ENCODE peak calls at places on chromosomes 16 and 17, in five cellular contexts. U is Ammon's horn, M is left cardiac atrium, X is lower lobe of right lung, D is A549. Y is an unnamed sample.

GRCh38 chr17:33183487-33184026 is 109.5 kb downstream of the ASIC2 start:
- DNase-seq in U (no peak), M (no peak), X (no peak), D (no peak), Y (no peak)

GRCh38 chr16:13961099-13961811 is 41.3 kb downstream of the ERCC4 start:
- DNase-seq in U (no peak), M (no peak), X (no peak), D (peak; percentile 31), Y (no peak)

GRCh38 chr17:34177642-34178041 is 77.4 kb upstream of the CCL2 start:
- DNase-seq in U (no peak), M (no peak), X (no peak), D (no peak), Y (no peak)

GRCh38 chr17:73286863-73287296 is 24.9 kb downstream of the CDC42EP4 start:
- DNase-seq in U (no peak), M (peak; percentile 53), X (no peak), D (no peak), Y (no peak)

GRCh38 chr16:65117701-65118448 is 4.0 kb downstream of the CDH11 start:
- DNase-seq in U (peak; percentile 96), M (peak; percentile 69), X (no peak), D (peak; percentile 70), Y (peak; percentile 58)

GRCh38 chr17:18074566-18075272 is 13.0 kb upstream of the DRG2 start:
- DNase-seq in U (no peak), M (no peak), X (no peak), D (no peak), Y (no peak)

GRCh38 chr17:32349503-32349853 is 479 bp upstream of the ZNF207 start:
- DNase-seq in U (peak; percentile 56), M (no peak), X (no peak), D (peak; percentile 16), Y (no peak)

GRCh38 chr17:51000835-51001638 is 119.6 kb downstream of the SPAG9 start:
- DNase-seq in U (peak; percentile 83), M (no peak), X (no peak), D (peak; percentile 78), Y (no peak)

GRCh38 chr16:69559164-69559563 is 6.6 kb upstream of the NFAT5 start:
- DNase-seq in U (no peak), M (no peak), X (no peak), D (no peak), Y (no peak)

GRCh38 chr16:72723781-72724180 is 324.1 kb downstream of the ZFHX3 start:
- DNase-seq in U (no peak), M (no peak), X (no peak), D (no peak), Y (no peak)

GRCh38 chr17:20114466-20114865 is 105.3 kb downstream of the SPECC1 start:
- DNase-seq in U (no peak), M (no peak), X (no peak), D (no peak), Y (no peak)

GRCh38 chr17:333626-334396 is 18.8 kb downstream of the RPH3AL start:
- DNase-seq in U (peak; percentile 80), M (peak; percentile 87), X (peak; percentile 71), D (no peak), Y (peak; percentile 19)

GRCh38 chr16:3400446-3400778 is 392 bp downstream of the ZSCAN32 start:
- DNase-seq in U (no peak), M (no peak), X (no peak), D (no peak), Y (no peak)

GRCh38 chr16:88286301-88286923 is 96.3 kb upstream of the ZNF469 start:
- DNase-seq in U (no peak), M (no peak), X (peak; percentile 30), D (no peak), Y (no peak)

GRCh38 chr17:51817955-51818354 is 340.6 kb downstream of the CA10 start:
- DNase-seq in U (no peak), M (no peak), X (no peak), D (no peak), Y (no peak)

GRCh38 chr17:12118617-12119016 is 97.9 kb downstream of the MAP2K4 start:
- DNase-seq in U (no peak), M (no peak), X (no peak), D (no peak), Y (no peak)

GRCh38 chr17:55614061-55614460 is 102.8 kb upstream of the SMIM36 start:
- DNase-seq in U (no peak), M (no peak), X (no peak), D (no peak), Y (no peak)

GRCh38 chr16:19783363-19783762 is 65.3 kb downstream of the IQCK start:
- DNase-seq in U (no peak), M (no peak), X (no peak), D (no peak), Y (no peak)

GRCh38 chr17:11736613-11737289 is 138.5 kb downstream of the DNAH9 start:
- DNase-seq in U (peak; percentile 48), M (no peak), X (no peak), D (no peak), Y (no peak)

GRCh38 chr16:86322840-86323239 is 187.5 kb upstream of the FOXF1 start:
- DNase-seq in U (no peak), M (no peak), X (no peak), D (no peak), Y (no peak)

GRCh38 chr17:81130385-81131288 is 34.7 kb upstream of the PVALEF start:
- DNase-seq in U (peak; percentile 89), M (no peak), X (peak; percentile 67), D (no peak), Y (no peak)

GRCh38 chr16:85990861-85991301 is 91.9 kb downstream of the IRF8 start:
- DNase-seq in U (no peak), M (no peak), X (no peak), D (no peak), Y (no peak)

GRCh38 chr17:69417545-69418483 is 3.3 kb downstream of the MAP2K6 start:
- DNase-seq in U (no peak), M (no peak), X (no peak), D (no peak), Y (no peak)

GRCh38 chr17:44331249-44331760 is 6.7 kb upstream of the SLC25A39 start:
- DNase-seq in U (peak; percentile 72), M (no peak), X (no peak), D (peak; percentile 84), Y (peak; percentile 60)

GRCh38 chr17:56994009-56994792 is 16.3 kb downstream of the SCPEP1 start:
- DNase-seq in U (no peak), M (no peak), X (no peak), D (no peak), Y (no peak)

GRCh38 chr17:5583426-5584382 is 605 bp downstream of the NLRP1 start:
- DNase-seq in U (no peak), M (peak; percentile 45), X (peak; percentile 54), D (no peak), Y (no peak)

GRCh38 chr16:57537596-57538234 is 1.3 kb upstream of the CCDC102A start:
- DNase-seq in U (peak; percentile 48), M (peak; percentile 17), X (peak; percentile 28), D (no peak), Y (no peak)

GRCh38 chr17:55237826-55238196 is 26.9 kb upstream of the HLF start:
- DNase-seq in U (no peak), M (no peak), X (no peak), D (no peak), Y (no peak)

GRCh38 chr16:24540575-24541240 is 1.3 kb downstream of the RBBP6 start:
- DNase-seq in U (no peak), M (no peak), X (no peak), D (peak; percentile 25), Y (no peak)

GRCh38 chr16:78609542-78610253 is 510.2 kb downstream of the WWOX start:
- DNase-seq in U (no peak), M (no peak), X (no peak), D (no peak), Y (no peak)

GRCh38 chr17:411416-412120 is 59.0 kb upstream of the RPH3AL start:
- DNase-seq in U (no peak), M (no peak), X (no peak), D (no peak), Y (no peak)

GRCh38 chr17:15377608-15378007 is 36.2 kb upstream of the TEKT3 start:
- DNase-seq in U (peak; percentile 74), M (no peak), X (no peak), D (no peak), Y (no peak)

GRCh38 chr16:3716831-3717234 is 491 bp downstream of the TRAP1 start:
- DNase-seq in U (no peak), M (no peak), X (peak; percentile 52), D (peak; percentile 29), Y (no peak)